ENCODE peak calls at places on chromosomes 4 and X, in six cellular contexts. A, O, T, J, F and D are unnamed samples.
A peak's percentile ranks its signal among the peaks of the same experiment; 100 is the strongest.

GRCh38 chr4:148203056-148203898 is 238.9 kb downstream of the NR3C2 start:
- DNase-seq in O (no peak), J (no peak), T (no peak), A (no peak), F (no peak), D (no peak)

GRCh38 chrX:136251042-136251991 is at the start of gene MAP7D3:
- DNase-seq in J (peak; percentile 7), O (peak; percentile 33), T (peak; percentile 44), A (peak; percentile 61), F (peak; percentile 34), D (peak; percentile 48)

GRCh38 chrX:150635952-150636351 is 57.2 kb upstream of the MTMR1 start:
- DNase-seq in J (no peak), A (no peak), T (no peak), O (peak; percentile 84), F (no peak), D (peak; percentile 66)

GRCh38 chr4:11271263-11271662 is 157.4 kb downstream of the HS3ST1 start:
- DNase-seq in J (no peak), F (no peak), T (no peak), O (no peak), A (no peak), D (no peak)

GRCh38 chr4:20652226-20652836 is 47.9 kb upstream of the PACRGL start:
- DNase-seq in O (no peak), T (no peak), A (no peak), J (no peak), F (no peak), D (no peak)

GRCh38 chr4:187887886-187888285 is 107.7 kb upstream of the ZFP42 start:
- DNase-seq in F (no peak), O (no peak), T (no peak), A (no peak), J (no peak), D (no peak)

GRCh38 chrX:77415161-77415560 is 32.0 kb upstream of the FGF16 start:
- DNase-seq in F (no peak), A (no peak), T (no peak), O (no peak), J (no peak), D (no peak)

GRCh38 chr4:78683352-78683751 is 92.8 kb upstream of the BMP2K start:
- DNase-seq in T (no peak), A (no peak), J (no peak), F (no peak), O (no peak), D (no peak)

GRCh38 chrX:43882294-43882681 is at the start of gene MAOB:
- DNase-seq in T (peak; percentile 9), J (no peak), F (peak; percentile 13), O (no peak), A (no peak), D (no peak)

GRCh38 chrX:107654778-107655761 is 26.8 kb downstream of the PRPS1 start:
- DNase-seq in A (peak; percentile 59), J (no peak), F (no peak), T (peak; percentile 6), O (peak; percentile 92), D (peak; percentile 93)

GRCh38 chr4:2762048-2762447 is 5.9 kb upstream of the TNIP2 start:
- DNase-seq in T (no peak), F (no peak), J (no peak), O (no peak), A (no peak), D (no peak)

GRCh38 chr4:7041851-7042696 is 1.1 kb upstream of the TADA2B start:
- DNase-seq in J (no peak), F (peak; percentile 16), A (peak; percentile 56), O (peak; percentile 55), T (no peak), D (peak; percentile 50)

GRCh38 chr4:107071108-107071507 is 35.0 kb upstream of the DKK2 start:
- DNase-seq in A (no peak), F (no peak), O (no peak), J (no peak), T (no peak), D (no peak)

GRCh38 chrX:133297284-133297683 is 79.1 kb upstream of the TFDP3 start:
- DNase-seq in J (no peak), O (peak; percentile 75), A (no peak), T (no peak), F (no peak), D (no peak)